ENCODE peak calls at places on chromosomes 11 and 22, in eight cellular contexts. One of them, this sample, is unnamed.

GRCh38 chr22:46054091-46054877 is 77.3 kb upstream of the WNT7B start:
- DNase-seq in AG08396: peak
- DNase-seq in GM13976: peak
- DNase-seq in ovary: peak
- DNase-seq in neural crest cell: no peak
- DNase-seq in activated CD4-positive, alpha-beta T cell treated with anti-CD3 and anti-CD28 coated beads, Interleukin-2, amount 50 U/mL, for 1 hour: peak
- DNase-seq in HS-5: no peak
- DNase-seq in HTR-8/SVneo: no peak
- DNase-seq in this sample: peak

GRCh38 chr11:72736452-72737069 is 15.6 kb downstream of the ARAP1 start:
- DNase-seq in AG08396: peak
- DNase-seq in GM13976: peak
- DNase-seq in ovary: no peak
- DNase-seq in neural crest cell: no peak
- DNase-seq in activated CD4-positive, alpha-beta T cell treated with anti-CD3 and anti-CD28 coated beads, Interleukin-2, amount 50 U/mL, for 1 hour: peak
- DNase-seq in HS-5: peak
- DNase-seq in HTR-8/SVneo: peak
- DNase-seq in this sample: peak

GRCh38 chr11:2072551-2073261 is 66.5 kb downstream of the IGF2 start:
- DNase-seq in AG08396: no peak
- DNase-seq in GM13976: no peak
- DNase-seq in ovary: no peak
- DNase-seq in neural crest cell: no peak
- DNase-seq in activated CD4-positive, alpha-beta T cell treated with anti-CD3 and anti-CD28 coated beads, Interleukin-2, amount 50 U/mL, for 1 hour: no peak
- DNase-seq in HS-5: no peak
- DNase-seq in HTR-8/SVneo: no peak
- DNase-seq in this sample: no peak

GRCh38 chr22:34814260-34814659 is 251.7 kb upstream of the ISX start:
- DNase-seq in AG08396: no peak
- DNase-seq in GM13976: no peak
- DNase-seq in ovary: no peak
- DNase-seq in neural crest cell: no peak
- DNase-seq in activated CD4-positive, alpha-beta T cell treated with anti-CD3 and anti-CD28 coated beads, Interleukin-2, amount 50 U/mL, for 1 hour: no peak
- DNase-seq in HS-5: no peak
- DNase-seq in HTR-8/SVneo: no peak
- DNase-seq in this sample: no peak

GRCh38 chr11:110818032-110818687 is 105.9 kb upstream of the ARHGAP20 start:
- DNase-seq in AG08396: no peak
- DNase-seq in GM13976: no peak
- DNase-seq in ovary: no peak
- DNase-seq in neural crest cell: no peak
- DNase-seq in activated CD4-positive, alpha-beta T cell treated with anti-CD3 and anti-CD28 coated beads, Interleukin-2, amount 50 U/mL, for 1 hour: no peak
- DNase-seq in HS-5: peak
- DNase-seq in HTR-8/SVneo: no peak
- DNase-seq in this sample: no peak

GRCh38 chr22:37018086-37018814 is 997 bp downstream of the TST start:
- DNase-seq in AG08396: no peak
- DNase-seq in GM13976: no peak
- DNase-seq in ovary: no peak
- DNase-seq in neural crest cell: no peak
- DNase-seq in activated CD4-positive, alpha-beta T cell treated with anti-CD3 and anti-CD28 coated beads, Interleukin-2, amount 50 U/mL, for 1 hour: no peak
- DNase-seq in HS-5: no peak
- DNase-seq in HTR-8/SVneo: no peak
- DNase-seq in this sample: no peak

GRCh38 chr11:59859695-59860094 is 6.6 kb downstream of the TCN1 start:
- DNase-seq in AG08396: no peak
- DNase-seq in GM13976: no peak
- DNase-seq in ovary: no peak
- DNase-seq in neural crest cell: no peak
- DNase-seq in activated CD4-positive, alpha-beta T cell treated with anti-CD3 and anti-CD28 coated beads, Interleukin-2, amount 50 U/mL, for 1 hour: no peak
- DNase-seq in HS-5: no peak
- DNase-seq in HTR-8/SVneo: no peak
- DNase-seq in this sample: no peak

GRCh38 chr11:444397-445144 is 2.8 kb upstream of the ANO9 start:
- DNase-seq in AG08396: no peak
- DNase-seq in GM13976: no peak
- DNase-seq in ovary: no peak
- DNase-seq in neural crest cell: no peak
- DNase-seq in activated CD4-positive, alpha-beta T cell treated with anti-CD3 and anti-CD28 coated beads, Interleukin-2, amount 50 U/mL, for 1 hour: no peak
- DNase-seq in HS-5: no peak
- DNase-seq in HTR-8/SVneo: no peak
- DNase-seq in this sample: no peak

GRCh38 chr11:1566381-1567051 is 5.6 kb downstream of the DUSP8 start:
- DNase-seq in AG08396: no peak
- DNase-seq in GM13976: no peak
- DNase-seq in ovary: no peak
- DNase-seq in neural crest cell: no peak
- DNase-seq in activated CD4-positive, alpha-beta T cell treated with anti-CD3 and anti-CD28 coated beads, Interleukin-2, amount 50 U/mL, for 1 hour: no peak
- DNase-seq in HS-5: no peak
- DNase-seq in HTR-8/SVneo: no peak
- DNase-seq in this sample: no peak

GRCh38 chr22:48959496-48959895 is 868.2 kb downstream of the BRD1 start:
- DNase-seq in AG08396: no peak
- DNase-seq in GM13976: no peak
- DNase-seq in ovary: no peak
- DNase-seq in neural crest cell: no peak
- DNase-seq in activated CD4-positive, alpha-beta T cell treated with anti-CD3 and anti-CD28 coated beads, Interleukin-2, amount 50 U/mL, for 1 hour: no peak
- DNase-seq in HS-5: no peak
- DNase-seq in HTR-8/SVneo: no peak
- DNase-seq in this sample: peak